ENCODE peak calls at places on chromosomes 5 and 9, in seven cellular contexts. F, Z, Y, O, U, H and I are unnamed samples.

GRCh38 chr5:59698207-59698606 is 195.3 kb downstream of the PDE4D start:
- DNase-seq in F (no peak), Z (no peak), Y (no peak), O (no peak), U (peak; percentile 75), H (no peak), I (no peak)

GRCh38 chr5:31847354-31847753 is 208.4 kb downstream of the PDZD2 start:
- DNase-seq in F (no peak), Z (no peak), Y (no peak), O (no peak), U (no peak), H (no peak), I (no peak)

GRCh38 chr9:27888661-27889295 is 315.5 kb upstream of the C9orf72 start:
- DNase-seq in F (peak; percentile 21), Z (no peak), Y (peak; percentile 37), O (peak; percentile 38), U (no peak), H (peak; percentile 15), I (no peak)

GRCh38 chr5:125655156-125655555 is 768.1 kb upstream of the GRAMD2B start:
- DNase-seq in F (no peak), Z (no peak), Y (no peak), O (no peak), U (no peak), H (no peak), I (no peak)

GRCh38 chr5:1358726-1359025 is 13.8 kb upstream of the CLPTM1L start:
- DNase-seq in F (no peak), Z (no peak), Y (no peak), O (no peak), U (no peak), H (no peak), I (no peak)

GRCh38 chr5:35133186-35133585 is 85.4 kb upstream of the AGXT2 start:
- DNase-seq in F (no peak), Z (no peak), Y (no peak), O (no peak), U (no peak), H (no peak), I (no peak)

GRCh38 chr9:87725900-87726709 is at the start of gene CTSL:
- DNase-seq in F (peak; percentile 91), Z (peak; percentile 90), Y (peak; percentile 88), O (peak; percentile 92), U (peak; percentile 84), H (peak; percentile 72), I (peak; percentile 93)

GRCh38 chr5:151413800-151414199 is 33.6 kb upstream of the SLC36A1 start:
- DNase-seq in F (no peak), Z (no peak), Y (no peak), O (no peak), U (no peak), H (no peak), I (no peak)

GRCh38 chr9:93218161-93218560 is 34.2 kb downstream of the WNK2 start:
- DNase-seq in F (no peak), Z (no peak), Y (no peak), O (no peak), U (no peak), H (no peak), I (no peak)

GRCh38 chr9:75161116-75161857 is 73.0 kb downstream of the OSTF1 start:
- DNase-seq in F (no peak), Z (no peak), Y (no peak), O (no peak), U (no peak), H (no peak), I (no peak)

GRCh38 chr9:133102190-133103021 is 18.6 kb downstream of the RALGDS start:
- DNase-seq in F (peak; percentile 11), Z (no peak), Y (no peak), O (no peak), U (no peak), H (no peak), I (no peak)

GRCh38 chr9:116233160-116233530 is 79.6 kb downstream of the PAPPA start:
- DNase-seq in F (no peak), Z (no peak), Y (no peak), O (peak; percentile 87), U (no peak), H (no peak), I (no peak)

GRCh38 chr5:175706499-175706898 is 48.6 kb downstream of the HRH2 start:
- DNase-seq in F (peak; percentile 48), Z (no peak), Y (no peak), O (no peak), U (no peak), H (no peak), I (no peak)

GRCh38 chr9:112556497-112557085 is 70.0 kb downstream of the KIAA1958 start:
- DNase-seq in F (no peak), Z (no peak), Y (no peak), O (peak; percentile 8), U (peak; percentile 91), H (peak; percentile 52), I (no peak)

GRCh38 chr9:131020388-131020787 is 11.4 kb downstream of the LAMC3 start:
- DNase-seq in F (no peak), Z (no peak), Y (no peak), O (no peak), U (peak; percentile 72), H (peak; percentile 77), I (no peak)

GRCh38 chr5:170585278-170585677 is 81.5 kb downstream of the KCNIP1 start:
- DNase-seq in F (no peak), Z (no peak), Y (no peak), O (no peak), U (no peak), H (no peak), I (no peak)

GRCh38 chr9:130732131-130732530 is 38.6 kb downstream of the EXOSC2 start:
- DNase-seq in F (no peak), Z (no peak), Y (no peak), O (peak; percentile 40), U (peak; percentile 16), H (no peak), I (no peak)

GRCh38 chr5:76404694-76405306 is 1.7 kb downstream of the IQGAP2 start:
- DNase-seq in F (no peak), Z (no peak), Y (no peak), O (no peak), U (no peak), H (no peak), I (no peak)

GRCh38 chr9:107782381-107782780 is 292.8 kb upstream of the KLF4 start:
- DNase-seq in F (no peak), Z (no peak), Y (no peak), O (no peak), U (peak; percentile 31), H (peak; percentile 71), I (no peak)

GRCh38 chr9:122954253-122954691 is 13.5 kb downstream of the RABGAP1 start:
- DNase-seq in F (no peak), Z (no peak), Y (no peak), O (no peak), U (peak; percentile 76), H (no peak), I (no peak)

DNA sequence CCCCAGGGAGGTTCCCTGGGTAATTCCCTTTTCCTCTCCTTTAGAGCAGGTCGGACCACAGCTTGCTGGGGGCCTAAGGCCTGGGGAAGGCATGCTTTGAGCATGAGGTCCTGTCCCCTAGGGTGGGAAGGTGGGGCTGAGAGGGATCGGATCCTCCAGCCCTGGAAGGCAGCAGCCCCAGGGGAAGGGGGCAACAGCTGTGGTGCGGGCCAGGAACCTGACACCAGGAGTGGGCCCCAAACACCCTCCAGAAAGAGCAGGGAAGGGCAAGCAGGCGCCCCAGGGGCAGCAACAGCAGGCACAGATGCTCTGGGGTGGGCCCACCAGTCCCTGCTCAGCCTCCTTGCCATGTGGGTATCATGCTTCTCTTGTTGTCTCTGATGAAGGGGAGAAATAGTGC is 3.2 kb upstream of the CORO2A start:
- DNase-seq in F (no peak), Z (no peak), Y (no peak), O (no peak), U (no peak), H (no peak), I (no peak)
- H3K27ac ChIP-seq in F (no peak overlapping the region), Z (no peak overlapping the region), Y (no peak overlapping the region), O (no peak overlapping the region), U (no peak overlapping the region), H (no peak overlapping the region), I (no peak overlapping the region)

DNA sequence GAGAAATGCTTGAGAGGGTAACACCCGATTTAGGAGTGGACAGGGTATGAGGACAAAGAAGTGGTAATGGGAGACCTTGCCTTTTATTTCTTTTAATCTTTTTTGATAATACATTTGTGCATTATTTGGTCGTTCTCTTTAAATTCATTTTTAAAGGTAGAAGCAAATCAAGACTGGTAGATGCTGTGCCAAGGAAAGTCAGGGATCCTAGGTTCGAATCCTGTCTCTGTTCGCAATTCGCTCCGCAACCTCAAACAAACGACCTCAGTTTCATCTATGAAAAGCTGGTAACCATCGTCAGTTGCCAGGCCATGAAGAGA is 353 bp upstream of the TMED9 start:
- DNase-seq in F (no peak), Z (no peak), Y (no peak), O (no peak), U (no peak), H (no peak), I (no peak)
- H3K27ac ChIP-seq in F (no peak overlapping the region), Z (no peak overlapping the region), Y (no peak overlapping the region), O (no peak overlapping the region), U (no peak overlapping the region), H (no peak overlapping the region), I (no peak overlapping the region)

DNA sequence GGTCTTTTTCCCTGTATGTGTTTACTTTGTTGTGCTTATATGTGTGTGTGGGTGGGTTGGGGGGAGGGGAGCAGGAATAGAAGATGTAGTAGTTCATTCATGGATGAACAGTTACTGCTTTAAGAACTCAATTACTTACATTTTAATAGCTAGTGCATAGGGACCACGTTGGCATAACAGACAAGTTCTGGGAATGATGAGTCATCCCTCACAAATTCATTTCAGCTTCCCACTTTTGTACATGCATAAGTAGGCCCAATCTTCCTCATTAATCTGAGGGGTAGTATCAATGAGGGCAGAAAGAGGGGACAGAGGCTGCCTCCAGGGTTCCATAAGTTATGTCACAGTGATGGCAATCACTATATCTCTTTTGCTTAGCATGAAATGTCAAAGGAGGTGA is 36.9 kb downstream of the PRDM6 start:
- DNase-seq in F (no peak), Z (no peak), Y (no peak), O (peak; percentile 10), U (peak; percentile 84), H (peak; percentile 45), I (no peak)
- H3K27ac ChIP-seq in F (no peak overlapping the region), Z (no peak overlapping the region), Y (no peak overlapping the region), O (no peak overlapping the region), U (peak overlapping the region; percentile 15), H (no peak overlapping the region), I (no peak overlapping the region)

DNA sequence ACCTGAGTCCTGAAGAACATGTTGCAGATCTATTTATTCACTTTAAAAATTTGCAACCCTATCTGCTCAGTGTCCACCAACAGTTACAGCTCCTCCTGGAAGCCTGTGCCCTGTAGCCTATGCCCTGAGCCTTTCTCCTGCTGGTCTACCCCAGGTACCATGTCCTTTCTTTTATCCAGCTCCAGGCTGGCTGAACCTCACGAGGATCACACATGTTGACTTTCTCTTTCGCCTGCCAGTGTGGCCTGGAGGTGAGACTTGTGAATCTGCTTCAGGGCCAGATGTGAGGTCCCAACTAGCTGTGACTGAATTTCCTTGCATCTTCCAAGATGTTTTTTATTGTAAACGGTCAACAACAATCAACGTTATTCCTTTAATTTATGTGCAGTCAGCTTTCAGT is 70.7 kb downstream of the GDNF start:
- DNase-seq in F (no peak), Z (no peak), Y (no peak), O (no peak), U (no peak), H (no peak), I (no peak)
- H3K27ac ChIP-seq in F (no peak overlapping the region), Z (no peak overlapping the region), Y (no peak overlapping the region), O (no peak overlapping the region), U (no peak overlapping the region), H (no peak overlapping the region), I (peak overlapping the region; percentile 93)

GRCh38 chr5:79577693-79578092 is 34.5 kb upstream of the TENT2 start:
- DNase-seq in F (no peak), Z (no peak), Y (no peak), O (no peak), U (no peak), H (no peak), I (no peak)
- H3K27ac ChIP-seq in F (no peak overlapping the region), Z (no peak overlapping the region), Y (no peak overlapping the region), O (no peak overlapping the region), U (no peak overlapping the region), H (no peak overlapping the region), I (no peak overlapping the region)

GRCh38 chr5:171835066-171835465 is 49.4 kb downstream of the SMIM23 start:
- DNase-seq in F (no peak), Z (peak; percentile 10), Y (no peak), O (no peak), U (no peak), H (no peak), I (no peak)
- H3K27ac ChIP-seq in F (no peak overlapping the region), Z (no peak overlapping the region), Y (no peak overlapping the region), O (no peak overlapping the region), U (no peak overlapping the region), H (no peak overlapping the region), I (no peak overlapping the region)